ENCODE peak calls at places on chromosomes 2 and 18, in six cellular contexts. E is thoracic aorta, N is mesendoderm, G is osteoblast, H is heart right ventricle, J is GM23338. B is an unnamed sample.

GRCh38 chr18:35174093-35174731 is 66.6 kb upstream of the ZNF397 start:
- DNase-seq in E (no peak), N (peak; percentile 29), G (no peak), H (no peak), J (peak; percentile 55), B (no peak)

GRCh38 chr18:56639094-56639361 is 636 bp upstream of the TXNL1 start:
- DNase-seq in E (no peak), N (no peak), G (no peak), H (no peak), J (peak; percentile 17), B (peak; percentile 8)

GRCh38 chr18:51617167-51617566 is 419.7 kb upstream of the MEX3C start:
- DNase-seq in E (no peak), N (no peak), G (no peak), H (no peak), J (no peak), B (no peak)

GRCh38 chr18:475202-475624 is 25.3 kb downstream of the COLEC12 start:
- DNase-seq in E (no peak), N (peak; percentile 97), G (peak; percentile 82), H (peak; percentile 29), J (peak; percentile 86), B (peak; percentile 59)

GRCh38 chr2:73324126-73324525 is 30.8 kb upstream of the EGR4 start:
- DNase-seq in E (no peak), N (no peak), G (no peak), H (no peak), J (no peak), B (no peak)

GRCh38 chr18:23135679-23136325 is 517 bp downstream of the CABLES1 start:
- DNase-seq in E (no peak), N (peak; percentile 44), G (peak; percentile 96), H (no peak), J (peak; percentile 45), B (peak; percentile 79)

GRCh38 chr18:22045221-22045918 is 124.0 kb upstream of the GATA6 start:
- DNase-seq in E (no peak), N (no peak), G (no peak), H (no peak), J (no peak), B (no peak)

GRCh38 chr18:10351221-10351795 is 103.1 kb upstream of the APCDD1 start:
- DNase-seq in E (no peak), N (no peak), G (no peak), H (no peak), J (no peak), B (no peak)

GRCh38 chr2:39437522-39438296 is 624 bp upstream of the MAP4K3 start:
- DNase-seq in E (no peak), N (no peak), G (peak; percentile 86), H (peak; percentile 47), J (peak; percentile 22), B (peak; percentile 45)

GRCh38 chr2:127535422-127535901 is at the start of gene MYO7B:
- DNase-seq in E (no peak), N (no peak), G (no peak), H (no peak), J (no peak), B (peak; percentile 28)

GRCh38 chr2:48707466-48707865 is 48.1 kb downstream of the LHCGR start:
- DNase-seq in E (no peak), N (no peak), G (no peak), H (no peak), J (no peak), B (no peak)

GRCh38 chr2:152548111-152548875 is 169.0 kb downstream of the PRPF40A start:
- DNase-seq in E (no peak), N (no peak), G (no peak), H (no peak), J (no peak), B (no peak)

GRCh38 chr2:30072250-30072842 is 74.5 kb upstream of the YPEL5 start:
- DNase-seq in E (no peak), N (peak; percentile 88), G (peak; percentile 89), H (peak; percentile 70), J (peak; percentile 89), B (peak; percentile 70)

GRCh38 chr2:1586946-1587840 is 157.1 kb downstream of the PXDN start:
- DNase-seq in E (no peak), N (no peak), G (peak; percentile 72), H (no peak), J (no peak), B (no peak)

GRCh38 chr2:100935372-100935752 is 66.7 kb upstream of the RPL31 start:
- DNase-seq in E (no peak), N (peak; percentile 16), G (peak; percentile 88), H (no peak), J (no peak), B (no peak)

GRCh38 chr18:61980355-61980754 is 87.5 kb upstream of the RNF152 start:
- DNase-seq in E (no peak), N (no peak), G (no peak), H (no peak), J (no peak), B (no peak)

GRCh38 chr18:48826806-48827205 is 124.0 kb downstream of the SMAD7 start:
- DNase-seq in E (no peak), N (no peak), G (peak; percentile 51), H (no peak), J (no peak), B (no peak)

GRCh38 chr2:240149943-240150784 is 9.7 kb upstream of the OTOS start:
- DNase-seq in E (no peak), N (peak; percentile 62), G (peak; percentile 96), H (no peak), J (peak; percentile 83), B (peak; percentile 98)

GRCh38 chr18:30987479-30988241 is 54.9 kb downstream of the DSC3 start:
- DNase-seq in E (no peak), N (no peak), G (no peak), H (no peak), J (no peak), B (no peak)

GRCh38 chr18:40529478-40529877 is 1425.6 kb upstream of the PIK3C3 start:
- DNase-seq in E (no peak), N (peak; percentile 52), G (no peak), H (no peak), J (peak; percentile 45), B (no peak)

DNA sequence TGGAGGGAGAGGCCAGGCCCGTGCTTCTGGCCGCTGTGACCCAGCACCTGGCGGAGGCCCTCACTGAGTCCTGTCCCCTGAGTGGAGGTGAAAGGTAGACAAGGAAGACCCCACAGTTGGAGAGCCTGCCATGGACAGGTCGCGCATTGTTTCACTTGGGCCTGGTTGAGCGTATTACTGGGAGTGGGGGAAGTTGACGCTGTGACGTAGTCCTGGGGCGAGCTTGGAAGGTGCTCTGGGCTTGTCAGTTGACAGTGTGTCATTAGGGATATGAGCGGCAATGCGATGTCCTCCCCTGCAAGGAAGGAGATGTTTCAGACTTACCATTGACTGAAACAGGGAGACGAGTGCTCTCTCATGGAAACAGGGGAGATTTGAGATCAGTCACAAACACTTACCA is 127.1 kb downstream of the SH3RF3 start:
- DNase-seq in E (no peak), N (no peak), G (no peak), H (no peak), J (no peak), B (no peak)
- H3K4me3 ChIP-seq in E (no peak overlapping the region), N (no peak overlapping the region), G (no peak overlapping the region), H (no peak overlapping the region), J (no peak overlapping the region), B (no peak overlapping the region)

GRCh38 chr2:29022455-29023128 is 41.5 kb downstream of the TOGARAM2 start:
- DNase-seq in E (no peak), N (peak; percentile 40), G (peak; percentile 59), H (no peak), J (no peak), B (no peak)
- H3K27me3 ChIP-seq in E (no peaks in the 10 kb centered on the region), N (no peaks in the 10 kb centered on the region), G (peaks cover 13% of the 10 kb centered on the region), H (no peaks in the 10 kb centered on the region), J (no peaks in the 10 kb centered on the region), B (no peaks in the 10 kb centered on the region)

GRCh38 chr2:86033751-86034680 is 71.7 kb downstream of the POLR1A start:
- DNase-seq in E (no peak), N (no peak), G (no peak), H (no peak), J (no peak), B (no peak)
- H3K36me3 ChIP-seq in E (peaks cover 45% of the 10 kb centered on the region), N (peaks cover 24% of the 10 kb centered on the region), G (peaks cover 70% of the 10 kb centered on the region), H (peaks cover 59% of the 10 kb centered on the region), J (peaks cover 35% of the 10 kb centered on the region), B (peaks cover 49% of the 10 kb centered on the region)

GRCh38 chr2:185628985-185629384 is 109.6 kb upstream of the FSIP2 start:
- DNase-seq in E (no peak), N (peak; percentile 86), G (no peak), H (no peak), J (peak; percentile 90), B (peak; percentile 4)
- H3K4me3 ChIP-seq in E (no peak overlapping the region), N (no peak overlapping the region), G (no peak overlapping the region), H (no peak overlapping the region), J (no peak overlapping the region), B (no peak overlapping the region)

GRCh38 chr2:181130686-181131085 is 150.3 kb downstream of the UBE2E3 start:
- DNase-seq in E (no peak), N (no peak), G (no peak), H (no peak), J (no peak), B (no peak)

GRCh38 chr2:181128199-181128598 is 147.8 kb downstream of the UBE2E3 start:
- DNase-seq in E (no peak), N (no peak), G (no peak), H (no peak), J (no peak), B (no peak)

GRCh38 chr2:181131584-181131983 is 151.2 kb downstream of the UBE2E3 start:
- DNase-seq in E (no peak), N (no peak), G (no peak), H (no peak), J (no peak), B (no peak)

GRCh38 chr2:181126311-181126710 is 145.9 kb downstream of the UBE2E3 start:
- DNase-seq in E (no peak), N (no peak), G (no peak), H (no peak), J (no peak), B (no peak)

DNA sequence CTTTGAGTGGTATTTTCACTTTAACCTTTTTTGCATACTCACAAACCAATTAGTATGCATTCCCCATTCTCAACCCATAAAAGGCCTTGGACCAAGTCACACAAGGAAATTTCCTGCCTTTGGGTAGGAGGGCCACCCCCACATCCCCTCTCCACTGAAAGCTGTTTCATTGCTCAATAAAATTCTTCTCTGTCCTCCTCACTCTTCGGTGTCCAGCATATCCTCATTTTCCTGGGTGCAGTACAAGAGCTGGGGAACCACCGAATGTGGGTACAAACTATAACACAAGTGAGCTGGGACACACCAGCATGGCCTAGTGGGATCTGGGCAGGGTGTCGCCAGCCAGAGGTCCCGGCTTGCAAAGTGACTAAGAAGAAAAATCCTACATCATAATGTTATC is 149.2 kb downstream of the UBE2E3 start:
- DNase-seq in E (no peak), N (no peak), G (no peak), H (no peak), J (peak; percentile 7), B (no peak)
- H3K27me3 ChIP-seq in E (no peaks in the 10 kb centered on the region), N (no peaks in the 10 kb centered on the region), G (no peaks in the 10 kb centered on the region), H (no peaks in the 10 kb centered on the region), J (no peaks in the 10 kb centered on the region), B (no peaks in the 10 kb centered on the region)

DNA sequence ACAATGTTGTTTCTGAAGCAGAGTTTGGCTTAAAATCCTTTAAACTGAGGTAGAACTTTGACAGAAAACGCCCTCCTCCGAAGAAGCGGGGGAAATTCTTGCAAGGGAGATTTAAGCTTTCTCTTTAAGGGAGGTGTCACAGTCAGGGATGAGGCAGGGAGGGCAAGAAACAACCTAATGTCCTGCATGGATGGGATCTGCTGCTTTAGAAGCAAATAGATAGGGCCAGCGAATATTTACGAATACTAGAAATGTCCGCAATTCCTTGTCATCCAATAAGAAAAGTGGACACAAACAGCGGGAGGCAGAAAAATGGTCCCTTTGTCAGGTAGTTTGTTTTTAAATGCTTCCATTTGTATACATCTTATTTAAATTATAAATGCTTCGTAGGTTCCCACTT is 12.0 kb downstream of the MEIS1 start:
- DNase-seq in E (no peak), N (no peak), G (peak; percentile 50), H (no peak), J (no peak), B (no peak)
- H3K36me3 ChIP-seq in E (no peaks in the 10 kb centered on the region), N (no peaks in the 10 kb centered on the region), G (peaks cover 27% of the 10 kb centered on the region), H (peaks cover 22% of the 10 kb centered on the region), J (no peaks in the 10 kb centered on the region), B (no peaks in the 10 kb centered on the region)

B was measured in H7.